ENCODE peak calls at places on chromosome 20, in nine cellular contexts. S is CD4-positive, alpha-beta T cell; B is testis; Y is MM.1S; C is pancreas; P is coronary artery; M is uterus; L is WTC11; G is K562. K is an unnamed sample.

GRCh38 chr20:50799176-50799889 is 4.5 kb downstream of the BCAS4 start:
- DNase-seq in S (no peak), B (no peak), Y (no peak), C (no peak), P (no peak), M (no peak), L (no peak), G (peak), K (peak)

GRCh38 chr20:32522775-32523612 is 62.1 kb downstream of the NOL4L start:
- DNase-seq in S (no peak), B (no peak), Y (no peak), C (peak), P (no peak), M (no peak), L (no peak), G (no peak), K (no peak)

GRCh38 chr20:40532103-40532502 is 156.9 kb downstream of the MAFB start:
- DNase-seq in S (no peak), B (peak), Y (peak), C (no peak), P (no peak), M (no peak), L (peak), G (peak), K (no peak)

GRCh38 chr20:57117296-57117695 is 149.1 kb downstream of the BMP7 start:
- DNase-seq in S (no peak), B (no peak), Y (no peak), C (no peak), P (no peak), M (no peak), L (no peak), G (no peak), K (no peak)

GRCh38 chr20:64070244-64070993 is 7.4 kb downstream of the TCEA2 start:
- DNase-seq in S (no peak), B (no peak), Y (no peak), C (no peak), P (no peak), M (no peak), L (no peak), G (no peak), K (no peak)

GRCh38 chr20:46111028-46111835 is 6.9 kb upstream of the CD40 start:
- DNase-seq in S (no peak), B (no peak), Y (peak), C (no peak), P (peak), M (no peak), L (no peak), G (no peak), K (peak)

GRCh38 chr20:48697845-48698491 is 129.8 kb downstream of the PREX1 start:
- DNase-seq in S (no peak), B (peak), Y (no peak), C (peak), P (peak), M (no peak), L (no peak), G (no peak), K (no peak)

GRCh38 chr20:3080939-3081388 is 3.6 kb downstream of the AVP start:
- DNase-seq in S (no peak), B (peak), Y (no peak), C (no peak), P (no peak), M (no peak), L (no peak), G (no peak), K (no peak)

GRCh38 chr20:31720486-31721407 is 1.9 kb downstream of the BCL2L1 start:
- DNase-seq in S (no peak), B (no peak), Y (peak), C (no peak), P (no peak), M (no peak), L (no peak), G (no peak), K (no peak)

GRCh38 chr20:46512943-46513844 is at the start of gene ZNF334:
- DNase-seq in S (no peak), B (peak), Y (no peak), C (peak), P (no peak), M (peak), L (peak), G (peak), K (peak)

GRCh38 chr20:23116301-23117089 is 30.4 kb upstream of the CD93 start:
- DNase-seq in S (no peak), B (no peak), Y (no peak), C (no peak), P (no peak), M (no peak), L (no peak), G (no peak), K (no peak)

GRCh38 chr20:31788578-31788977 is 30.6 kb upstream of the MYLK2 start:
- DNase-seq in S (no peak), B (peak), Y (no peak), C (no peak), P (no peak), M (no peak), L (peak), G (no peak), K (no peak)

GRCh38 chr20:41336711-41337492 is 3.7 kb upstream of the LPIN3 start:
- DNase-seq in S (no peak), B (no peak), Y (no peak), C (no peak), P (no peak), M (no peak), L (no peak), G (no peak), K (no peak)

GRCh38 chr20:47334022-47334551 is 22.4 kb downstream of the ZMYND8 start:
- DNase-seq in S (no peak), B (no peak), Y (no peak), C (no peak), P (no peak), M (peak), L (no peak), G (no peak), K (no peak)

GRCh38 chr20:53578492-53579222 is 15.0 kb downstream of the ZNF217 start:
- DNase-seq in S (peak), B (peak), Y (peak), C (no peak), P (no peak), M (peak), L (no peak), G (peak), K (peak)

GRCh38 chr20:57176842-57177241 is 89.6 kb downstream of the BMP7 start:
- DNase-seq in S (no peak), B (no peak), Y (no peak), C (no peak), P (no peak), M (no peak), L (no peak), G (no peak), K (no peak)

GRCh38 chr20:5703542-5704215 is 46.5 kb upstream of the SHLD1 start:
- DNase-seq in S (no peak), B (no peak), Y (no peak), C (no peak), P (no peak), M (no peak), L (no peak), G (no peak), K (no peak)

DNA sequence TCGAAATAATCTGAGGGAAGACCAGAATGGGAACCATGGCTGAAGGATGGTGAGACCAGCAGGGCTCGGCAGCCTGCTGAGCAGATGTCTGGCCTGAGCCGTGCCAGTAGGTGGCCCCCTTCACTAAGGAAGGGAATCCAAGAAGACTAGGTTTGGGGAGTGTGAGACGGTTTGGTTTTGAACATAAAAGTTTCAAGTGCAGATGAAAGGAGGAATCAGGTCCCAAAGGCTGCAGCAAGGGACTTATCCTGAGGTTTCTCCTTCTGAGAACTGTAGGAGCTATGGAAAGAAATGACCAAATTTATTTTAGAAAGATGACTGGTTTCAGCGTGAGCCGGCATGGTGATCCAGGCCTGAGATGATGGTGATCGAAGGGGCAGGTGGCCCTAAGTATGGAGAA is 4.6 kb upstream of the OSER1 start:
- DNase-seq in S (peak), B (peak), Y (peak), C (peak), P (no peak), M (peak), L (peak), G (peak), K (peak)
- TF ChIP-seq CTCF in S (peak), B (peak), Y (peak), C (peak), P (peak), M (peak), L (no peak), G (peak), K (peak)

GRCh38 chr20:62407221-62407992 is at the start of gene CABLES2:
- DNase-seq in S (peak), B (peak), Y (peak), C (peak), P (peak), M (peak), L (peak), G (peak), K (peak)
- TF ChIP-seq CTCF in S (no peak), B (peak), Y (no peak), C (no peak), P (no peak), M (peak), L (no peak), G (peak), K (peak)

GRCh38 chr20:10007158-10007557 is 27.6 kb upstream of the ANKEF1 start:
- DNase-seq in S (no peak), B (no peak), Y (no peak), C (no peak), P (no peak), M (no peak), L (no peak), G (no peak), K (no peak)

GRCh38 chr20:10007747-10008146 is 27.0 kb upstream of the ANKEF1 start:
- DNase-seq in S (no peak), B (no peak), Y (no peak), C (no peak), P (no peak), M (no peak), L (no peak), G (no peak), K (no peak)

GRCh38 chr20:10005885-10006284 is 28.9 kb upstream of the ANKEF1 start:
- DNase-seq in S (no peak), B (no peak), Y (no peak), C (no peak), P (no peak), M (no peak), L (no peak), G (peak), K (no peak)

GRCh38 chr20:10004900-10005299 is 29.9 kb upstream of the ANKEF1 start:
- DNase-seq in S (no peak), B (no peak), Y (no peak), C (no peak), P (no peak), M (no peak), L (no peak), G (no peak), K (no peak)

GRCh38 chr20:10006461-10006860 is 28.3 kb upstream of the ANKEF1 start:
- DNase-seq in S (no peak), B (no peak), Y (no peak), C (no peak), P (no peak), M (no peak), L (no peak), G (no peak), K (no peak)
- TF ChIP-seq CTCF in S (no peak), B (no peak), Y (no peak), C (no peak), P (no peak), M (no peak), L (no peak), G (no peak), K (no peak)

GRCh38 chr20:58378704-58379103 is 10.3 kb upstream of the VAPB start:
- DNase-seq in S (no peak), B (no peak), Y (no peak), C (no peak), P (no peak), M (no peak), L (no peak), G (no peak), K (no peak)
- TF ChIP-seq CTCF in S (no peak), B (no peak), Y (no peak), C (no peak), P (no peak), M (no peak), L (no peak), G (peak), K (no peak)

GRCh38 chr20:43444107-43444506 is 13.6 kb upstream of the SRSF6 start:
- DNase-seq in S (no peak), B (no peak), Y (no peak), C (no peak), P (no peak), M (no peak), L (no peak), G (peak), K (no peak)

GRCh38 chr20:43438578-43439316 is 18.9 kb upstream of the SRSF6 start:
- DNase-seq in S (no peak), B (no peak), Y (no peak), C (no peak), P (no peak), M (no peak), L (no peak), G (no peak), K (peak)

GRCh38 chr20:43446361-43446879 is 11.3 kb upstream of the SRSF6 start:
- DNase-seq in S (no peak), B (no peak), Y (no peak), C (no peak), P (no peak), M (no peak), L (no peak), G (no peak), K (no peak)

GRCh38 chr20:43440531-43440930 is 17.2 kb upstream of the SRSF6 start:
- DNase-seq in S (no peak), B (no peak), Y (no peak), C (no peak), P (no peak), M (no peak), L (no peak), G (no peak), K (no peak)

GRCh38 chr20:43442310-43442880 is 15.3 kb upstream of the SRSF6 start:
- DNase-seq in S (no peak), B (no peak), Y (no peak), C (no peak), P (no peak), M (no peak), L (no peak), G (no peak), K (no peak)
- TF ChIP-seq CTCF in S (no peak), B (no peak), Y (no peak), C (no peak), P (no peak), M (no peak), L (no peak), G (peak), K (no peak)

GRCh38 chr20:62761759-62762131 is 34.5 kb upstream of the MRGBP start:
- DNase-seq in S (no peak), B (no peak), Y (no peak), C (no peak), P (no peak), M (no peak), L (no peak), G (no peak), K (no peak)

GRCh38 chr20:62761058-62761758 is 35.1 kb upstream of the MRGBP start:
- DNase-seq in S (no peak), B (no peak), Y (no peak), C (no peak), P (no peak), M (no peak), L (no peak), G (no peak), K (no peak)

GRCh38 chr20:62763404-62763803 is 32.9 kb upstream of the MRGBP start:
- DNase-seq in S (no peak), B (no peak), Y (no peak), C (no peak), P (no peak), M (no peak), L (no peak), G (no peak), K (no peak)

GRCh38 chr20:62762801-62763368 is 33.4 kb upstream of the MRGBP start:
- DNase-seq in S (no peak), B (no peak), Y (no peak), C (no peak), P (no peak), M (no peak), L (no peak), G (no peak), K (no peak)

DNA sequence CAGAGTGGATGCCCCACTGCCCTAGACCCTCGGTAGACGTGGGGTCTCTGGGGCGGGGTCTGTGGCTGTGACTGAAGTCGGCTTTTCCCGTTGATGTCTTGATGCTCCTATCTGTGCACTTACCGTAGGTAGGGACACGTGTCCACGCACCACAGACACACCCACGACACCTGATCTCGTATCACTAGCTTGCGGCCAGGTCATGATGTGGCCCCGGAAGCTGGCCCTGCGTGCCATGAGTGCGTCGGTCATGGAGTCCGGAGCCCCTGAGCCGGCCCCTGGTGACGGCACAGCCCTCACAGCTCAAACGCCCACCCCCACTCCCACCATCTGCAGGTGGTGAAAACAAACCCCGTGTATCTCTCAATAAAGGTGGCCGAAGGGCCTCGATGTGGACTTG is 33.9 kb upstream of the MRGBP start:
- DNase-seq in S (no peak), B (no peak), Y (no peak), C (no peak), P (no peak), M (no peak), L (no peak), G (no peak), K (no peak)
- TF ChIP-seq CTCF in S (no peak), B (no peak), Y (no peak), C (no peak), P (no peak), M (no peak), L (no peak), G (no peak), K (no peak)

GRCh38 chr20:9615766-9616454 is 101.5 kb downstream of the LAMP5 start:
- DNase-seq in S (no peak), B (no peak), Y (peak), C (no peak), P (no peak), M (no peak), L (no peak), G (no peak), K (peak)

GRCh38 chr20:9616455-9616805 is 102.0 kb downstream of the LAMP5 start:
- DNase-seq in S (no peak), B (no peak), Y (no peak), C (no peak), P (no peak), M (no peak), L (no peak), G (no peak), K (no peak)

GRCh38 chr20:9615118-9615517 is 100.7 kb downstream of the LAMP5 start:
- DNase-seq in S (no peak), B (no peak), Y (no peak), C (no peak), P (no peak), M (no peak), L (no peak), G (no peak), K (no peak)

GRCh38 chr20:9617062-9617461 is 102.7 kb downstream of the LAMP5 start:
- DNase-seq in S (peak), B (peak), Y (peak), C (peak), P (no peak), M (peak), L (peak), G (peak), K (peak)

GRCh38 chr20:9617940-9618339 is 103.5 kb downstream of the LAMP5 start:
- DNase-seq in S (no peak), B (peak), Y (peak), C (no peak), P (no peak), M (no peak), L (peak), G (no peak), K (no peak)
- TF ChIP-seq CTCF in S (no peak), B (peak), Y (peak), C (peak), P (no peak), M (no peak), L (no peak), G (peak), K (no peak)

GRCh38 chr20:20446613-20447012 is 78.7 kb downstream of the INSM1 start:
- DNase-seq in S (no peak), B (no peak), Y (no peak), C (no peak), P (no peak), M (no peak), L (no peak), G (no peak), K (no peak)

GRCh38 chr20:20446001-20446400 is 78.1 kb downstream of the INSM1 start:
- DNase-seq in S (no peak), B (no peak), Y (no peak), C (no peak), P (no peak), M (no peak), L (no peak), G (no peak), K (no peak)

GRCh38 chr20:20452254-20452676 is 84.4 kb downstream of the INSM1 start:
- DNase-seq in S (peak), B (peak), Y (no peak), C (peak), P (no peak), M (no peak), L (peak), G (no peak), K (peak)

GRCh38 chr20:20450461-20451027 is 82.6 kb downstream of the INSM1 start:
- DNase-seq in S (no peak), B (no peak), Y (no peak), C (no peak), P (no peak), M (no peak), L (no peak), G (no peak), K (no peak)

GRCh38 chr20:20448891-20449290 is 81.0 kb downstream of the INSM1 start:
- DNase-seq in S (no peak), B (no peak), Y (no peak), C (no peak), P (no peak), M (no peak), L (no peak), G (no peak), K (no peak)
- TF ChIP-seq CTCF in S (no peak), B (no peak), Y (no peak), C (no peak), P (no peak), M (no peak), L (no peak), G (no peak), K (no peak)